ENCODE peak calls at places on chromosomes 7 and 10, in five cellular contexts. K is lower lobe of right lung, U is Peyer's patch, D is AG04450, B is astrocyte. G is an unnamed sample.

GRCh38 chr7:39921505-39922250 is 28.4 kb upstream of the CDK13 start:
- DNase-seq in K (no peak), U (no peak), D (no peak), B (no peak), G (no peak)

GRCh38 chr10:21502371-21502765 is 23.1 kb downstream of the SKIDA1 start:
- DNase-seq in K (no peak), U (no peak), D (no peak), B (no peak), G (no peak)

GRCh38 chr10:69801094-69801433 is 642 bp upstream of the COL13A1 start:
- DNase-seq in K (peak; percentile 57), U (no peak), D (no peak), B (no peak), G (no peak)

GRCh38 chr10:58714436-58714835 is 201.8 kb downstream of the BICC1 start:
- DNase-seq in K (no peak), U (no peak), D (no peak), B (peak; percentile 38), G (no peak)

GRCh38 chr7:112233048-112233697 is 26.7 kb downstream of the ZNF277 start:
- DNase-seq in K (no peak), U (no peak), D (no peak), B (no peak), G (no peak)

GRCh38 chr7:131819891-131820290 is 263.5 kb upstream of the PODXL start:
- DNase-seq in K (no peak), U (no peak), D (no peak), B (no peak), G (no peak)

GRCh38 chr7:139730746-139731612 is 46.8 kb downstream of the HIPK2 start:
- DNase-seq in K (peak; percentile 55), U (peak; percentile 82), D (no peak), B (peak; percentile 76), G (no peak)

GRCh38 chr7:157470699-157471098 is 133.9 kb downstream of the DNAJB6 start:
- DNase-seq in K (peak; percentile 30), U (no peak), D (no peak), B (no peak), G (no peak)

GRCh38 chr7:47088329-47089067 is 493.4 kb downstream of the TNS3 start:
- DNase-seq in K (peak; percentile 55), U (peak; percentile 21), D (no peak), B (peak; percentile 34), G (no peak)

GRCh38 chr7:94907420-94908203 is at the start of gene PPP1R9A:
- DNase-seq in K (peak; percentile 54), U (no peak), D (no peak), B (peak; percentile 20), G (peak; percentile 41)

GRCh38 chr7:157013602-157014549 is 3.4 kb upstream of the MNX1 start:
- DNase-seq in K (no peak), U (no peak), D (no peak), B (no peak), G (no peak)

GRCh38 chr10:105063796-105064195 is 422.7 kb downstream of the SORCS3 start:
- DNase-seq in K (no peak), U (no peak), D (no peak), B (peak; percentile 42), G (no peak)

GRCh38 chr10:85477979-85478378 is 888.6 kb downstream of the GRID1 start:
- DNase-seq in K (no peak), U (no peak), D (no peak), B (no peak), G (no peak)

GRCh38 chr10:108434818-108435217 is 1270.3 kb upstream of the SORCS1 start:
- DNase-seq in K (no peak), U (no peak), D (no peak), B (no peak), G (no peak)

GRCh38 chr10:18421726-18422293 is 229.6 kb downstream of the NSUN6 start:
- DNase-seq in K (no peak), U (no peak), D (peak; percentile 39), B (no peak), G (no peak)

GRCh38 chr10:60871215-60871614 is 72.8 kb downstream of the RHOBTB1 start:
- DNase-seq in K (no peak), U (no peak), D (no peak), B (no peak), G (no peak)

GRCh38 chr7:4144801-4145470 is 537.2 kb upstream of the FOXK1 start:
- DNase-seq in K (peak; percentile 51), U (no peak), D (no peak), B (peak; percentile 33), G (peak; percentile 74)

GRCh38 chr7:976901-977325 is 1.6 kb upstream of the COX19 start:
- DNase-seq in K (no peak), U (no peak), D (no peak), B (no peak), G (no peak)

GRCh38 chr10:69502589-69502988 is 51.3 kb downstream of the TSPAN15 start:
- DNase-seq in K (peak; percentile 14), U (no peak), D (no peak), B (no peak), G (no peak)

GRCh38 chr7:102469972-102470825 is 5.4 kb downstream of the LRWD1 start:
- DNase-seq in K (no peak), U (peak; percentile 16), D (no peak), B (no peak), G (peak; percentile 60)

GRCh38 chr10:11533328-11533781 is 78.1 kb downstream of the USP6NL start:
- DNase-seq in K (no peak), U (no peak), D (no peak), B (no peak), G (no peak)

GRCh38 chr10:11397077-11397476 is 214.4 kb downstream of the USP6NL start:
- DNase-seq in K (no peak), U (no peak), D (no peak), B (no peak), G (no peak)

GRCh38 chr7:70383947-70384475 is 747.9 kb upstream of the GALNT17 start:
- DNase-seq in K (no peak), U (no peak), D (no peak), B (no peak), G (no peak)

GRCh38 chr7:27235387-27236052 is 7.1 kb upstream of the EVX1 start:
- DNase-seq in K (no peak), U (no peak), D (no peak), B (no peak), G (no peak)

GRCh38 chr10:24444337-24444736 is 235.4 kb downstream of the KIAA1217 start:
- DNase-seq in K (no peak), U (no peak), D (no peak), B (peak; percentile 94), G (no peak)

DNA sequence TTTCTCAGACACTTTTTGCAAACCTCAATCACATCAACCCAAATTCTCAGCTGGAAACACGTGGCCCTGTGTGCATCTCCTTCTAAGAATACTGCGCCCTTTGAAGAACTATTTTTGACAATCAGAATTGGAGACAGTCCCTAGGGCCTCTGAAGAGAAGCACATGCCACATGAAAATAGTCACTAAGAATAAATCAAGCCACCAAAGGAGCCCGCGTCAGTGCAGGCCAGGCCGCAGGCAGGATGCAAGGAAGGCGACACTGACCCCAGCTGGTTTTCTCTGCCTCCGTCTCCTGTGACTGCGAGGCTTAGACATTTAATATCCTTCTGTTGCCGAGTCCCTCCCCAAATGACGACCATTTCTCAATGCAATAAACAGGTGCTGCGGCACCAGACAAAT is 88.0 kb upstream of the ADAM12 start:
- DNase-seq in K (no peak), U (no peak), D (no peak), B (no peak), G (no peak)
- TF ChIP-seq CTCF in K (no peak), U (no peak), D (no peak), B (no peak), G (no peak)

DNA sequence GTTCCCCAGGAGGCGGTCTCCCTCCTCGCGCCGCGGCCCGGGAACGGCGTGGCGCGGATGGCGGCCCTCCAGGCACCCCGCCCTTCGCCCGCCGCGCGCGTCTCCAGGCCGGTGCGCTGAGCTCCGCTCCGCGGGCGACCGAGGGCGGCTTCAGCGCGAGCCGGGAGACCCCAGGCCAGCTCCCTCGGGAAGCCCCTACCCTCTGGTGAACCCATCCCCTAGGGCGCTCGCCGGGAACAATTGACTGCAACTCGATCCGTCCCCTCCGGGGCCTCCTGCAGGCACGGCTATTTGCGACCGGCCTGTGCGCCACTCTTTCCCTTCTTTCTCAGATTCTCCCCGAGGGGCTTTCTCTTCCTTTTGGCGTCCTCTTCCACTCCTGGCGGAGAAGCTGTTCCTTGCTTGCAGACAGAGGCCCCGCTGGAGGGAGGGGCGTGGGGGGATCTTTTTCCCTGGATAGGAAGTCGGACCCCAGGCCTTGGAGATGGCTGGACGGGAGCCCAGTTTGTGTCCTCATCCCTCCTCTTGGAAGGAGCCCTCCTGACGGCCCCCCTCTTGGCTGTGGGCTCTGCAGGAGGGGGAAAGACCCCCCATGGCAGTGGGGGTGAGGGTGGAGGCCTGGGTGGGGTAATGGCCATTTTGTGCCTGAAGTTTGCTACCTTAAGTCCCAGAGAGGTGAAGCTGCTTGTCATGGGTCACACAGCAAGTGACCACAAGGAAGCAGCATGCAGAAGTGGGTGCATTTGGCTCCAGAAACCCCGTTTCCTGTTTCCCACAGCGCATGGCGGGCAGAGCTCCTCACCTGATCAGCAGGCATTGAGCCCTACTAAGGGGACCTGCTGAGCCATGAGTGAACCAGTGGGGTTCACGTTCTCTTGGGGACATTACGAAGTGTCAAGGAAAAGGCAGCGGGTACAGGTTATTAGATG is 171.2 kb upstream of the TNRC18 start:
- DNase-seq in K (no peak), U (no peak), D (no peak), B (no peak), G (no peak)
- H3K4me3 ChIP-seq in K (peak overlapping the region; percentile 66), U (peak overlapping the region; percentile 59), D (peak overlapping the region; percentile 90), B (peak overlapping the region; percentile 88), G (peak overlapping the region; percentile 59)

GRCh38 chr7:42069625-42070024 is 167.4 kb downstream of the GLI3 start:
- DNase-seq in K (no peak), U (no peak), D (no peak), B (no peak), G (no peak)
- H3K27ac ChIP-seq in K (no peak overlapping the region), U (no peak overlapping the region), D (no peak overlapping the region), B (no peak overlapping the region), G (no peak overlapping the region)

GRCh38 chr7:21261627-21262564 is 166.0 kb upstream of the SP4 start:
- DNase-seq in K (no peak), U (peak; percentile 62), D (no peak), B (peak; percentile 6), G (no peak)
- TF ChIP-seq CTCF in K (peak; percentile 39), U (peak; percentile 52), D (peak; percentile 60), B (peak; percentile 32), G (no peak)

GRCh38 chr10:27241640-27242472 is 1.3 kb upstream of the ACBD5 start:
- DNase-seq in K (peak; percentile 95), U (peak; percentile 88), D (peak; percentile 81), B (peak; percentile 86), G (peak; percentile 97)
- H3K4me3 ChIP-seq in K (peak overlapping the region; percentile 90), U (peak overlapping the region; percentile 73), D (peak overlapping the region; percentile 84), B (peak overlapping the region; percentile 93), G (peak overlapping the region; percentile 73)

G was measured in left lung.